ENCODE peak calls at places on chromosomes 6 and 20, in ten cellular contexts. T, E, Q, D, J, X, O, Y, H and A are unnamed samples.

GRCh38 chr6:107668826-107669474 is 155.2 kb downstream of the SCML4 start:
- DNase-seq in T (no peak), E (no peak), Q (no peak), D (no peak), J (no peak), X (no peak), O (no peak), Y (no peak), H (no peak), A (no peak)

GRCh38 chr20:7967199-7967844 is 27.1 kb upstream of the HAO1 start:
- DNase-seq in T (no peak), E (no peak), Q (no peak), D (no peak), J (no peak), X (peak), O (peak), Y (no peak), H (no peak), A (no peak)

GRCh38 chr6:39301606-39302005 is 12.6 kb downstream of the KCNK17 start:
- DNase-seq in T (no peak), E (no peak), Q (no peak), D (peak), J (no peak), X (no peak), O (no peak), Y (peak), H (peak), A (peak)

GRCh38 chr20:41770427-41770826 is 152.2 kb upstream of the CHD6 start:
- DNase-seq in T (no peak), E (no peak), Q (no peak), D (no peak), J (no peak), X (no peak), O (no peak), Y (no peak), H (no peak), A (no peak)

GRCh38 chr6:108589244-108589730 is 28.6 kb downstream of the FOXO3 start:
- DNase-seq in T (peak), E (no peak), Q (peak), D (peak), J (peak), X (peak), O (peak), Y (peak), H (peak), A (peak)

GRCh38 chr6:19603716-19604115 is 233.5 kb upstream of the ID4 start:
- DNase-seq in T (peak), E (no peak), Q (no peak), D (no peak), J (no peak), X (peak), O (no peak), Y (no peak), H (no peak), A (no peak)

GRCh38 chr6:121858310-121858709 is 422.9 kb downstream of the GJA1 start:
- DNase-seq in T (no peak), E (no peak), Q (no peak), D (no peak), J (no peak), X (no peak), O (no peak), Y (no peak), H (no peak), A (no peak)

GRCh38 chr6:19860235-19860877 is 23.2 kb downstream of the ID4 start:
- DNase-seq in T (no peak), E (no peak), Q (no peak), D (no peak), J (no peak), X (no peak), O (no peak), Y (no peak), H (no peak), A (no peak)

GRCh38 chr6:146814148-146814750 is 215.5 kb downstream of the ADGB start:
- DNase-seq in T (no peak), E (no peak), Q (no peak), D (no peak), J (no peak), X (no peak), O (no peak), Y (no peak), H (no peak), A (no peak)

GRCh38 chr6:6569768-6570167 is 18.8 kb upstream of the LY86 start:
- DNase-seq in T (no peak), E (no peak), Q (no peak), D (no peak), J (no peak), X (no peak), O (no peak), Y (no peak), H (no peak), A (no peak)

GRCh38 chr6:36666726-36667591 is 11.6 kb upstream of the CDKN1A start:
- DNase-seq in T (peak), E (no peak), Q (peak), D (peak), J (peak), X (peak), O (peak), Y (peak), H (peak), A (peak)

GRCh38 chr6:42293579-42293978 is 75.9 kb upstream of the MRPS10 start:
- DNase-seq in T (no peak), E (no peak), Q (no peak), D (no peak), J (no peak), X (no peak), O (no peak), Y (no peak), H (no peak), A (no peak)
- TF ChIP-seq CTCF in T (no peak), E (no peak), Q (no peak), D (no peak), J (no peak), X (no peak), O (no peak), Y (no peak), H (no peak), A (no peak)

DNA sequence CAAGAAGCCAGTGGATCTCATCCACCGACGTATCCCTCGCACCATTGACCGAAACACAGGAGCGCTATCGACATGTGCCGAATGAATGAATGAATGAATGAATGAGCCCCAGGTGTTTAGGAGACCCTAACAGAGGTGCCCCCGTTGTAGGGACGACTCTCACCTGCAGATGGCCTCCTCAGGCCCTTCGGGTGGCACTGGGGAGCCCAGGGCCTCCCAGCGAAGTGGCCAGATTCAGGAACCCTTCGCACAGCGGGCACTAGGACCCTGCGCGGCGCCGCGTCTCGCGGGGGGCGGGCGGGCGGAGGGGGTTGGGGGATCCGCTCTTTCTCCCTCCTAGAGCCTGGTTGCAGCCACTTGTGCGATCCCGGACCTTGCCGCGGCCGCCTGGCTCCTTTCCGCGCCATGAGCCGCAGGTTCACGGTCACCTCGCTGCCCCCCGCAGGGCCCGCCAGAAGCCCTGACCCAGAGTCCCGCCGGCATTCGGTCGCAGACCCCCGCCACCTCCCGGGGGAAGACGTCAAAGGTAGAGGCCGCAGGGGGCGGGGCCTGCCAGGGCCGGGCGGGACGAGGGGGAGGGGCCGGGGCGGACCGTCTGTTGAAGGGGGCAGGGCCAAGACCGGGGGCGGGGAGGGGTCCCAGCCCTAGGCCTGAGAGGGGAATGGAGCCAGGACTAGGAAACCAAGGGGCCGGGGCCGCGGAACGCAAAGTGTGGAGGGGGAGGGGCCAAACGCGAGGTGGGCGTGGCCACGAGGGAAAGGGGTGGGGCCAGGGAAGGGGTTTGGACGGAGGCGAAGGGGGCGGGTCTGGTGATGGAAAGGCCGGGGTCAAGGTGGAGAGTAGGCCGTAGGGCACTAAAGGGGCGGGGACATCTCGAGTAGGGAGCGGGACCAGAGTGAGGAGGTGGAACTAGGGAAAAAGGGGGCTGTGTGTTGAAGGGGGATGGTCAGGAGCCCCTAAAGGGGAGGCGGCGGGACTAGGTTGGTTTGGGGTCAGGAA is 7.4 kb upstream of the SLC12A5 start:
- DNase-seq in T (no peak), E (no peak), Q (peak), D (peak), J (peak), X (no peak), O (no peak), Y (peak), H (peak), A (peak)
- TF ChIP-seq CTCF in T (no peak), E (no peak), Q (no peak), D (peak), J (no peak), X (no peak), O (no peak), Y (no peak), H (no peak), A (peak)

GRCh38 chr20:37527638-37528441 is at the start of gene BLCAP:
- DNase-seq in T (peak), E (peak), Q (peak), D (peak), J (peak), X (peak), O (peak), Y (peak), H (peak), A (peak)

GRCh38 chr20:37530696-37531095 is 3.0 kb upstream of the BLCAP start:
- DNase-seq in T (no peak), E (no peak), Q (no peak), D (no peak), J (peak), X (no peak), O (no peak), Y (no peak), H (no peak), A (no peak)

GRCh38 chr20:37529968-37530600 is 2.4 kb upstream of the BLCAP start:
- DNase-seq in T (no peak), E (no peak), Q (peak), D (no peak), J (peak), X (no peak), O (no peak), Y (no peak), H (no peak), A (no peak)

GRCh38 chr20:37528442-37529213 is 952 bp upstream of the BLCAP start:
- DNase-seq in T (no peak), E (no peak), Q (peak), D (no peak), J (peak), X (no peak), O (no peak), Y (no peak), H (no peak), A (no peak)

GRCh38 chr20:37529214-37529967 is 1.7 kb upstream of the BLCAP start:
- DNase-seq in T (no peak), E (no peak), Q (peak), D (no peak), J (peak), X (no peak), O (no peak), Y (peak), H (no peak), A (no peak)
- TF ChIP-seq CTCF in T (no peak), E (no peak), Q (no peak), D (no peak), J (peak), X (no peak), O (no peak), Y (no peak), H (no peak), A (no peak)

GRCh38 chr6:91464201-91464600 is 877.3 kb upstream of the MAP3K7 start:
- DNase-seq in T (no peak), E (no peak), Q (no peak), D (no peak), J (no peak), X (no peak), O (no peak), Y (no peak), H (no peak), A (no peak)

GRCh38 chr6:91462236-91462635 is 875.4 kb upstream of the MAP3K7 start:
- DNase-seq in T (no peak), E (no peak), Q (no peak), D (no peak), J (no peak), X (no peak), O (peak), Y (no peak), H (no peak), A (no peak)

GRCh38 chr6:91464718-91465117 is 877.8 kb upstream of the MAP3K7 start:
- DNase-seq in T (no peak), E (no peak), Q (no peak), D (no peak), J (no peak), X (no peak), O (no peak), Y (no peak), H (no peak), A (no peak)
- TF ChIP-seq CTCF in T (no peak), E (no peak), Q (no peak), D (no peak), J (no peak), X (no peak), O (no peak), Y (no peak), H (no peak), A (no peak)

DNA sequence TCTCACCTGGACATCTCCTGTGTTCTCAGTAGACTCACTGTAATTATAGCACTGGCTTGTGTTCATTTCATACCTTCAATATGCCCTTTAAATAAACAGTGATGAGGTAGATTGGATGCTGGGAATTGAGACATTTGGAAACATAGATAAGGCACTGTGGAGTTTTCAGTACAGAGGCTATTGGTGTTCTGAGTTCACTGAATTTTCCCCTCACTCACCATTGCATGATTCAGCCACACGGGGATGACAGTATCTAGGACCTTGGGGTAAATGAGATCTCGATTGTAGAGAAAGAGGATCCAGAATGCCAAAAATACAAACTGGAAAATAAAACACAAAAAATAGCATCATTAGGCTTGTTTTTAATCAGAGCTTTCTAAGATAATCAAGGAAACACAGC is 12.5 kb downstream of the ADTRP start:
- DNase-seq in T (no peak), E (no peak), Q (no peak), D (no peak), J (no peak), X (no peak), O (peak), Y (no peak), H (no peak), A (no peak)
- TF ChIP-seq CTCF in T (no peak), E (no peak), Q (no peak), D (no peak), J (no peak), X (no peak), O (peak), Y (no peak), H (no peak), A (no peak)

GRCh38 chr6:13766201-13766634 is 48.1 kb downstream of the MCUR1 start:
- DNase-seq in T (no peak), E (no peak), Q (no peak), D (no peak), J (no peak), X (no peak), O (peak), Y (peak), H (no peak), A (no peak)

GRCh38 chr6:13767121-13767794 is 47.1 kb downstream of the MCUR1 start:
- DNase-seq in T (peak), E (no peak), Q (peak), D (peak), J (peak), X (peak), O (peak), Y (no peak), H (no peak), A (no peak)

GRCh38 chr6:13769034-13769654 is 45.2 kb downstream of the MCUR1 start:
- DNase-seq in T (no peak), E (no peak), Q (no peak), D (no peak), J (peak), X (no peak), O (no peak), Y (no peak), H (no peak), A (no peak)

GRCh38 chr6:13765570-13765969 is 48.8 kb downstream of the MCUR1 start:
- DNase-seq in T (no peak), E (no peak), Q (no peak), D (no peak), J (no peak), X (no peak), O (no peak), Y (peak), H (no peak), A (no peak)

DNA sequence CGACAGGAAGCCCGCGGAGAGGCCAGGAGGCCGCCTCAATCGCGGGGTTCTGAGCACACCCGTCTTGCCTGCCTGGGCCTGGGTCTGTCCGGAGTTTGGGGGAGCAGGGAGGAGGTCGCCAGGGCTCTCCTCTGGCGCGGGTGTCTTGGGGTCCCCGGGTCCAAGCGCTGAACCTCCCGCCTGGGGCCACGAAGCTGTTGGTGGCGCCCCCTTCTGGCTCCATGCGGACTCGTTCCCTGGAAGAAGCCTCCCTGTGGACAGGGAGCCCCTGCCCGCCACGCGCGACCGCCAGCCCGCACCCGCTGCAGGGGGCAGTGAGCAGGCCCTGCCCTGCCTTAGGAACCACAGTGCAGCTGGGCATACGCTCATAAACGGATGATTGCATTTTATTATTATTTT is 44.7 kb downstream of the MCUR1 start:
- DNase-seq in T (no peak), E (no peak), Q (no peak), D (no peak), J (peak), X (no peak), O (no peak), Y (no peak), H (peak), A (no peak)
- TF ChIP-seq CTCF in T (peak), E (no peak), Q (peak), D (peak), J (peak), X (no peak), O (peak), Y (peak), H (peak), A (no peak)

GRCh38 chr20:59428441-59429205 is 128.2 kb downstream of the EDN3 start:
- DNase-seq in T (no peak), E (no peak), Q (no peak), D (no peak), J (no peak), X (no peak), O (no peak), Y (peak), H (no peak), A (no peak)
- TF ChIP-seq CTCF in T (no peak), E (no peak), Q (no peak), D (peak), J (no peak), X (no peak), O (no peak), Y (peak), H (peak), A (peak)